ENCODE peak calls at places on chromosomes 3 and 15, in ten cellular contexts. S is HT1080; O is activated gamma-delta T cell treated with Interleukin-2 at 50 U/mL for 16 hours; L is stimulated activated CD8-positive, alpha-beta memory T cell treated with anti-CD3 and anti-CD28 coated beads, Interleukin-4, amount 100 ng/mL, for 4 hours; C is ovary; R is mesenteric fat pad; G is stimulated activated naive CD4-positive, alpha-beta T cell treated with Interleukin-2 at 50 U/mL for 16 hours; N is GM20000; B is anterior cingulate cortex; P is choroid plexus epithelial cell. Z is an unnamed sample.

GRCh38 chr3:146554168-146554760 is 9.9 kb upstream of the PLSCR1 start:
- DNase-seq in S (no peak), O (no peak), L (no peak), C (no peak), R (no peak), G (no peak), N (no peak), B (no peak), P (peak), Z (no peak)

GRCh38 chr15:38275951-38276350 is 23.3 kb downstream of the SPRED1 start:
- DNase-seq in S (no peak), O (no peak), L (no peak), C (no peak), R (no peak), G (no peak), N (no peak), B (no peak), P (peak), Z (no peak)

GRCh38 chr3:136093771-136094170 is 102.4 kb downstream of the MSL2 start:
- DNase-seq in S (no peak), O (no peak), L (no peak), C (no peak), R (no peak), G (no peak), N (no peak), B (no peak), P (peak), Z (no peak)

GRCh38 chr3:180036092-180036677 is 552 bp downstream of the PEX5L start:
- DNase-seq in S (peak), O (no peak), L (no peak), C (no peak), R (no peak), G (no peak), N (no peak), B (no peak), P (no peak), Z (no peak)

GRCh38 chr3:66671348-66671747 is 170.5 kb upstream of the LRIG1 start:
- DNase-seq in S (peak), O (no peak), L (no peak), C (no peak), R (no peak), G (no peak), N (no peak), B (no peak), P (no peak), Z (no peak)

GRCh38 chr3:132983143-132983770 is 54.9 kb upstream of the TMEM108 start:
- DNase-seq in S (peak), O (no peak), L (no peak), C (no peak), R (no peak), G (no peak), N (no peak), B (no peak), P (no peak), Z (no peak)

GRCh38 chr15:94225616-94226015 is 5.7 kb upstream of the MCTP2 start:
- DNase-seq in S (no peak), O (no peak), L (no peak), C (no peak), R (no peak), G (no peak), N (no peak), B (no peak), P (peak), Z (no peak)

GRCh38 chr3:135134717-135135116 is 339.7 kb downstream of the EPHB1 start:
- DNase-seq in S (no peak), O (no peak), L (no peak), C (no peak), R (no peak), G (no peak), N (no peak), B (no peak), P (no peak), Z (no peak)

GRCh38 chr3:42490243-42490642 is 12.2 kb upstream of the VIPR1 start:
- DNase-seq in S (peak), O (no peak), L (no peak), C (no peak), R (peak), G (no peak), N (no peak), B (no peak), P (peak), Z (no peak)

GRCh38 chr3:77456881-77457280 is 417.0 kb downstream of the ROBO2 start:
- DNase-seq in S (no peak), O (no peak), L (no peak), C (no peak), R (no peak), G (no peak), N (no peak), B (no peak), P (no peak), Z (no peak)

GRCh38 chr15:57216288-57216687 is 160.0 kb upstream of the CGNL1 start:
- DNase-seq in S (peak), O (no peak), L (no peak), C (no peak), R (no peak), G (no peak), N (no peak), B (no peak), P (peak), Z (no peak)

GRCh38 chr3:193819117-193819978 is 226.3 kb downstream of the OPA1 start:
- DNase-seq in S (no peak), O (no peak), L (no peak), C (no peak), R (no peak), G (no peak), N (no peak), B (no peak), P (no peak), Z (no peak)

GRCh38 chr3:133887951-133888703 is 7.6 kb downstream of the RAB6B start:
- DNase-seq in S (no peak), O (no peak), L (no peak), C (no peak), R (no peak), G (no peak), N (no peak), B (no peak), P (peak), Z (no peak)

GRCh38 chr3:31048143-31048542 is 153.7 kb upstream of the GADL1 start:
- DNase-seq in S (no peak), O (no peak), L (no peak), C (no peak), R (no peak), G (no peak), N (no peak), B (no peak), P (no peak), Z (no peak)

GRCh38 chr3:101128786-101129185 is 135.6 kb upstream of the ABI3BP start:
- DNase-seq in S (peak), O (no peak), L (no peak), C (no peak), R (no peak), G (no peak), N (no peak), B (no peak), P (no peak), Z (no peak)

GRCh38 chr3:185362850-185363661 is at the start of gene MAP3K13:
- DNase-seq in S (peak), O (no peak), L (no peak), C (peak), R (no peak), G (no peak), N (peak), B (peak), P (peak), Z (peak)

GRCh38 chr3:29721789-29722188 is 440.9 kb downstream of the RBMS3 start:
- DNase-seq in S (no peak), O (no peak), L (no peak), C (no peak), R (no peak), G (no peak), N (no peak), B (no peak), P (peak), Z (no peak)

GRCh38 chr15:65087873-65088642 is 11.5 kb downstream of the KBTBD13 start:
- DNase-seq in S (no peak), O (no peak), L (no peak), C (no peak), R (no peak), G (no peak), N (no peak), B (peak), P (no peak), Z (peak)

GRCh38 chr3:150348500-150348899 is 59.6 kb upstream of the TSC22D2 start:
- DNase-seq in S (peak), O (no peak), L (no peak), C (no peak), R (no peak), G (no peak), N (no peak), B (no peak), P (peak), Z (no peak)

GRCh38 chr15:39623550-39623931 is 42.7 kb downstream of the THBS1 start:
- DNase-seq in S (no peak), O (peak), L (no peak), C (no peak), R (no peak), G (peak), N (peak), B (no peak), P (no peak), Z (no peak)

GRCh38 chr15:92561754-92562153 is 93.8 kb downstream of the FAM174B start:
- DNase-seq in S (no peak), O (no peak), L (no peak), C (no peak), R (no peak), G (no peak), N (no peak), B (no peak), P (no peak), Z (no peak)

GRCh38 chr15:87871130-87871737 is 385.3 kb downstream of the NTRK3 start:
- DNase-seq in S (peak), O (no peak), L (no peak), C (no peak), R (no peak), G (no peak), N (no peak), B (no peak), P (no peak), Z (no peak)

GRCh38 chr3:108524547-108524946 is 14.2 kb upstream of the MYH15 start:
- DNase-seq in S (peak), O (no peak), L (no peak), C (no peak), R (no peak), G (no peak), N (no peak), B (no peak), P (peak), Z (no peak)

GRCh38 chr15:63501256-63502089 is 2.9 kb upstream of the USP3 start:
- DNase-seq in S (peak), O (no peak), L (no peak), C (peak), R (peak), G (peak), N (no peak), B (peak), P (peak), Z (peak)

GRCh38 chr15:52295421-52295991 is at the start of gene MYO5C:
- DNase-seq in S (no peak), O (no peak), L (no peak), C (peak), R (no peak), G (no peak), N (no peak), B (peak), P (no peak), Z (peak)

GRCh38 chr3:11145888-11146287 is 8.4 kb upstream of the HRH1 start:
- DNase-seq in S (peak), O (no peak), L (no peak), C (no peak), R (no peak), G (no peak), N (no peak), B (no peak), P (peak), Z (no peak)

GRCh38 chr3:48881006-48881405 is 17.7 kb downstream of the SLC25A20 start:
- DNase-seq in S (no peak), O (no peak), L (no peak), C (no peak), R (no peak), G (no peak), N (no peak), B (no peak), P (no peak), Z (no peak)

GRCh38 chr3:61789861-61790260 is 228.5 kb downstream of the PTPRG start:
- DNase-seq in S (no peak), O (no peak), L (no peak), C (no peak), R (no peak), G (no peak), N (no peak), B (no peak), P (no peak), Z (no peak)